ENCODE peak calls at places on chromosomes 12 and 14, in six cellular contexts. B is A549, Z is K562, Q is IMR-90, P is GM12878, K is HepG2. V is an unnamed sample.

GRCh38 chr12:131986847-131987398 is 37.2 kb downstream of the EP400 start:
- DNase-seq in Z (peak; percentile 65), Q (no peak), K (no peak), P (no peak), B (no peak), V (no peak)

GRCh38 chr12:68240079-68240478 is 13.3 kb downstream of the IL22 start:
- DNase-seq in B (peak; percentile 52), K (no peak), Z (peak; percentile 22), P (no peak), Q (peak; percentile 82), V (no peak)

GRCh38 chr14:55074662-55075061 is 23.2 kb downstream of the MAPK1IP1L start:
- DNase-seq in Z (no peak), Q (peak; percentile 60), B (no peak), P (peak; percentile 81), K (no peak), V (no peak)

GRCh38 chr12:3458041-3458440 is 33.0 kb upstream of the PRMT8 start:
- DNase-seq in K (no peak), Q (no peak), B (no peak), P (no peak), Z (no peak), V (no peak)

GRCh38 chr14:104277416-104278213 is 139.2 kb downstream of the KIF26A start:
- DNase-seq in K (no peak), Z (no peak), B (no peak), P (no peak), Q (no peak), V (no peak)

GRCh38 chr14:33782923-33783322 is 168.0 kb downstream of the EGLN3 start:
- DNase-seq in Q (no peak), P (no peak), Z (no peak), B (no peak), K (no peak), V (no peak)

GRCh38 chr14:61567838-61568571 is 127.3 kb upstream of the HIF1A start:
- DNase-seq in P (no peak), B (no peak), K (no peak), Q (no peak), Z (no peak), V (no peak)

GRCh38 chr12:46185686-46186085 is 83.2 kb downstream of the SLC38A1 start:
- DNase-seq in B (no peak), K (no peak), P (no peak), Q (no peak), Z (no peak), V (no peak)

GRCh38 chr14:88300817-88301216 is 22.3 kb downstream of the KCNK10 start:
- DNase-seq in Z (no peak), P (no peak), K (peak; percentile 42), B (no peak), Q (no peak), V (no peak)

GRCh38 chr12:19021646-19022045 is 107.9 kb upstream of the PLEKHA5 start:
- DNase-seq in B (peak; percentile 55), Q (peak; percentile 58), P (no peak), Z (no peak), K (peak; percentile 31), V (no peak)

GRCh38 chr12:15472036-15472435 is 149.7 kb downstream of the PTPRO start:
- DNase-seq in Z (no peak), B (no peak), P (no peak), K (no peak), Q (no peak), V (no peak)

GRCh38 chr14:77141592-77142288 is at the start of gene ZDHHC22:
- DNase-seq in Z (no peak), P (no peak), Q (no peak), B (peak; percentile 22), K (no peak), V (peak; percentile 92)

GRCh38 chr14:75970989-75971388 is 10.8 kb downstream of the TGFB3 start:
- DNase-seq in B (no peak), P (no peak), Z (no peak), K (no peak), Q (no peak), V (no peak)

GRCh38 chr14:75967866-75968265 is 13.9 kb downstream of the TGFB3 start:
- DNase-seq in K (no peak), Q (no peak), B (no peak), Z (no peak), P (no peak), V (no peak)

GRCh38 chr14:75968461-75968860 is 13.3 kb downstream of the TGFB3 start:
- DNase-seq in K (no peak), Z (no peak), P (no peak), B (no peak), Q (no peak), V (no peak)

GRCh38 chr14:75969891-75970290 is 11.9 kb downstream of the TGFB3 start:
- DNase-seq in Z (no peak), K (no peak), Q (no peak), B (no peak), P (no peak), V (no peak)

GRCh38 chr14:75969126-75969525 is 12.7 kb downstream of the TGFB3 start:
- DNase-seq in P (no peak), B (no peak), Z (no peak), K (no peak), Q (no peak), V (no peak)
- TF ChIP-seq SMC3 in P (no peak), B (no peak), Z (no peak), K (no peak), Q (no peak), V (no peak)

DNA sequence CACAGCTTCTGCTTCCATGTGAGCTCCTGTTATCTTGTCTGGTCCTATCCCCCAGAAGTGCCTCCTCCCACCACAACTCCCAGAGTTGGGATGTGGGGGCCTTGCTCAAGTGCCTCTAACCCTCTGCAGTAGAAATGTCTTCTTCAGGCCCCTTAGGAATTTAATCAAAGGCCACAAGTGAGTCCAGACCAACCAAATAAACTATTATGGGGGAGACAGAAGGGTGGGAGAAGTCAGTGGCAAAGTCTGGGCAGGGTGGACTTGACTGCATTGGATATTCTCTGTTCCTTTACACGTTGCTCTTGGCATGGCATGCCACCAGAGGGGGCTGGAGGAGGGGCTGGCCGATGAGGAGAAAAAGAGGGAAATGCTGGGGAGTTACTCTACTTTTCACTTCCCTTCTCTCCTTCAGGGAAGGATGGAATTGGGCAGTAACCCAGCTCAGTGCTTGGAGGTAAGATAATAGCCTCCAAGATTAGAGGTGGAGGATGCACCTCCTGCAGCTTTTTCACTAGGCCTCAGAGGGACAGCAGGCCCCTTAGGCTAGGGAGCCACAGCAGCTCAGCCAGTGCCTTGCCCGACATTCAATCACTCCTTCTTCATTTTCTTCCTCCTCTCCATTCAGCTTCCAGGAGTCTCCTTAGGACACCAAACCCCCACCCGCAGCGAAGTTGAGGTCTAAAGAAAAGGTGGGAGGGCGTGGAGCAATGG is 1.2 kb upstream of the AP1G2 start:
- DNase-seq in P (no peak), B (peak; percentile 42), K (peak; percentile 80), Z (no peak), Q (no peak), V (peak; percentile 65)
- TF ChIP-seq SMC3 in P (peak; percentile 15), B (no peak), K (peak; percentile 86), Z (no peak), Q (no peak), V (no peak)

DNA sequence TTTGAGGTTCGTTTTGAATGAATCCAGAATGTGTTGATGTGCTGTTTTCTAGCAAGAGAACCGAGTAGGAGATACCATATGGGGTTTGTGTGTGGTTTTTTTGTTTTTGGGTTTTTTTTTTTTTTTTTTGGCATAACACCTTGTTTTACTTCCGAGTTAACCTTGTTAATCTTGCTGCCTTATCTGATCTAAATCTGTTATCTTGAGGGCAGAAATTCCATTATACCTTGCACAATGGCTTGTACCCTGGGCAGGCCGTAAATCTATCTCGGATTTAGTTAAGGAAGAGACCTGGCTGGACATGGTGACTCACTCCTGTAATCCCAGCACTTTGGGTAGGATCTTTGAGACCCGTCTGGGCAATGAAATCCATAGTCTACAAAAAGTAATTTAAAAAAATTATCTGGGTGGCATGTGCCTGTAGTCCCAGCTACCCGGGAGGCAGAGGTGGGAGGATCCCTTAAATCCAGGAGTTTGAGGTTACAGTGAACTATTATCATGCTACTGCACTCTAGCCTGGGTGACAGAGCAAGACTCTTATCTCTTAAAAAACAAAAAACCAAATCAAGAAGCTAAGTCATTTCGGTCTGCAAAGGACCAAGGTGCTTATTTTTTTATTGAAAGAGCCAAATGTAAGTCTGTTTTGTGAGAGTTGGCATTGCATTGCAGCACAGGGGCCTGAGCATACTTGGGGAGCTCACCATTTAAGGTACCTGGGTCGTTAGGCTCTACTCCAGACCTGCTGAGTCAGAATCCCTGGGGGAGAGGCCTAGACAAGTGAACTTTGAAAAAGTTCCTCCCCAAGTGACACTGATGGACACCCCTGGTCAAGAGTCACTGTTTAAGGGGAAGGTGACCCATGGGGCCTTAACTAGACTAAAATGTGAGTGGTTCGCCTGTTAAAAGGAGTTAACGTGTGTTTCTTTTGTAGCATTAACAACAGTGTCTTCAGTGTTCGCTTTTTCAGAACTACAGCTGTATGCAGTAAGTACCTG is 6.7 kb downstream of the DLST start:
- DNase-seq in K (no peak), B (peak; percentile 37), P (no peak), Q (no peak), Z (peak; percentile 61), V (no peak)
- TF ChIP-seq SMC3 in K (no peak), B (no peak), P (no peak), Q (no peak), Z (no peak), V (no peak)

GRCh38 chr14:32524609-32525391 is 195.7 kb downstream of the AKAP6 start:
- DNase-seq in P (no peak), Z (no peak), B (no peak), K (no peak), Q (peak; percentile 8), V (no peak)
- TF ChIP-seq SMC3 in P (no peak), Z (no peak), B (no peak), K (no peak), Q (no peak), V (no peak)

GRCh38 chr12:111437816-111438454 is 32.2 kb downstream of the SH2B3 start:
- DNase-seq in Q (peak; percentile 88), P (no peak), K (no peak), B (no peak), Z (no peak), V (no peak)
- TF ChIP-seq SMC3 in Q (no peak), P (no peak), K (no peak), B (no peak), Z (no peak), V (no peak)

GRCh38 chr12:54988402-54989054 is 4.0 kb upstream of the TESPA1 start:
- DNase-seq in P (no peak), Z (peak; percentile 69), K (no peak), Q (peak; percentile 15), B (no peak), V (no peak)
- TF ChIP-seq SMC3 in P (no peak), Z (no peak), K (no peak), Q (no peak), B (no peak), V (no peak)

DNA sequence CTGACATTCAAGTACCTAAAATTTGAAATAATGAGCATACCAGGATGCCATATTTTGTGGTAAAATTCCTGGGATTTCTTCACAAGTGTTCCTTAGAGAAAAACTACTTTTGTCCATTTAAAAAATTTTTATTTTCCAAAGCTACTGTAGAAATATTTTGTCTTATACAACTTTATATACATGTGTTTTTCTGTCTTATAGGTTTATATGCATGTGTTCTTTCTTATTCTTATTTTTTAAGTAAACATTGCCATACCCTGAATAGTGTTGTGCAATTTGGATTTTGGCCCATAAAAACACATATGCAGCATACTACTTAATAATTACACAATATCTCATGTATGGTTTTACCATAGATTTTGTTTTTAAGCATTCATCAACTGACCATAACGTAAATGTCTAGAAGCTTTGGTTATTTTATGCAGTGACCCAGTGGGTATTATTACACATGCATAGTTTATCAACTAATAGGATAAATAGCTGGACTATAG is 1107.4 kb upstream of the SEL1L start:
- DNase-seq in K (no peak), P (no peak), B (no peak), Z (no peak), Q (no peak), V (no peak)
- TF ChIP-seq SMC3 in K (no peak), P (no peak), B (no peak), Z (no peak), Q (no peak), V (no peak)

GRCh38 chr14:52961060-52961639 is 10.3 kb upstream of the FERMT2 start:
- DNase-seq in P (peak; percentile 13), Z (peak; percentile 35), K (peak; percentile 70), B (peak; percentile 80), Q (peak; percentile 68), V (peak; percentile 63)
- TF ChIP-seq SMC3 in P (peak; percentile 98), Z (peak; percentile 53), K (peak; percentile 96), B (peak; percentile 93), Q (peak; percentile 88), V (peak; percentile 94)